ENCODE peak calls at places on chromosome 1, in ten cellular contexts. U is amygdala, V is HCT116, L is iris pigment epithelial cell, S is left cardiac atrium, E is SHP77, O is T-helper 17 cell, W is HTR-8/SVneo, R is pancreas, P is HEK293T. A is an unnamed sample.

GRCh38 chr1:221740260-221740830 is 1.5 kb downstream of the DUSP10 start:
- DNase-seq in R (no peak), E (peak), O (no peak), V (no peak), S (no peak), P (no peak), L (no peak), W (no peak), U (no peak), A (no peak)

GRCh38 chr1:22534951-22535350 is 28.3 kb upstream of the EPHA8 start:
- DNase-seq in V (no peak), S (no peak), P (no peak), O (no peak), U (no peak), R (peak), L (no peak), E (no peak), W (no peak), A (no peak)

GRCh38 chr1:23344987-23345472 is 946 bp upstream of the HNRNPR start:
- DNase-seq in W (peak), O (no peak), L (no peak), S (no peak), E (no peak), P (peak), U (no peak), V (no peak), R (no peak), A (no peak)

GRCh38 chr1:88612783-88613182 is 71.3 kb upstream of the PKN2 start:
- DNase-seq in O (no peak), L (no peak), U (no peak), S (no peak), R (no peak), W (no peak), V (peak), E (peak), P (no peak), A (no peak)

GRCh38 chr1:221887091-221887746 is 145.3 kb upstream of the DUSP10 start:
- DNase-seq in S (peak), P (peak), L (peak), U (no peak), O (no peak), W (peak), E (peak), R (peak), V (peak), A (no peak)

GRCh38 chr1:43368646-43369020 is 822 bp upstream of the ELOVL1 start:
- DNase-seq in P (no peak), O (no peak), R (no peak), W (peak), L (no peak), E (no peak), S (no peak), V (no peak), U (no peak), A (no peak)

GRCh38 chr1:95671098-95671497 is 437.1 kb downstream of the RWDD3 start:
- DNase-seq in O (no peak), P (no peak), W (no peak), R (no peak), E (no peak), S (no peak), V (no peak), L (no peak), U (no peak), A (no peak)

GRCh38 chr1:151510957-151511635 is at the start of gene CGN:
- DNase-seq in V (no peak), O (peak), W (peak), L (peak), S (peak), R (peak), U (peak), E (peak), P (peak), A (peak)

GRCh38 chr1:84996846-84997666 is at the start of gene MCOLN2:
- DNase-seq in W (peak), S (peak), P (peak), L (peak), E (no peak), R (peak), U (no peak), O (peak), V (no peak), A (no peak)

GRCh38 chr1:18926315-18927081 is 24.1 kb upstream of the ALDH4A1 start:
- DNase-seq in E (no peak), R (peak), W (peak), L (peak), O (peak), S (peak), U (peak), V (peak), P (no peak), A (peak)

GRCh38 chr1:242523968-242524570 is 428 bp downstream of the PLD5 start:
- DNase-seq in U (peak), E (no peak), V (no peak), O (no peak), R (peak), W (no peak), L (peak), P (peak), S (no peak), A (no peak)

GRCh38 chr1:151511636-151512215 is 539 bp downstream of the CGN start:
- DNase-seq in S (peak), U (peak), P (peak), V (no peak), W (no peak), L (no peak), O (peak), E (peak), R (peak), A (no peak)

GRCh38 chr1:80961464-80962190 is 839.1 kb upstream of the ADGRL2 start:
- DNase-seq in P (no peak), R (no peak), L (peak), O (no peak), V (no peak), S (no peak), U (no peak), E (peak), W (no peak), A (no peak)

GRCh38 chr1:55827350-55827749 is 612.2 kb upstream of the USP24 start:
- DNase-seq in V (no peak), P (no peak), L (peak), R (no peak), E (no peak), O (no peak), W (peak), U (no peak), S (peak), A (no peak)

GRCh38 chr1:87134061-87134460 is 194.6 kb upstream of the LMO4 start:
- DNase-seq in E (no peak), O (no peak), P (no peak), S (no peak), U (peak), R (no peak), W (no peak), L (no peak), V (no peak), A (no peak)

GRCh38 chr1:94094466-94095111 is 26.4 kb downstream of the ABCA4 start:
- DNase-seq in W (no peak), R (peak), S (peak), O (no peak), V (no peak), E (no peak), U (peak), P (no peak), L (peak), A (no peak)

GRCh38 chr1:232966663-232967062 is 16.3 kb downstream of the NTPCR start:
- DNase-seq in V (no peak), U (no peak), S (no peak), E (no peak), R (no peak), O (no peak), W (no peak), P (no peak), L (no peak), A (no peak)

GRCh38 chr1:233587958-233588799 is 25.7 kb upstream of the KCNK1 start:
- DNase-seq in P (peak), S (no peak), O (no peak), W (no peak), L (no peak), E (no peak), R (no peak), V (no peak), U (no peak), A (no peak)

A was measured in SW 1271.